ENCODE peak calls at places on chromosome 3, in five cellular contexts. O, S, K, G and U are unnamed samples.

GRCh38 chr3:53045107-53045783 is 628 bp downstream of the SFMBT1 start:
- DNase-seq in K (peak; percentile 72), S (no peak), O (peak; percentile 59), G (no peak), U (peak; percentile 67)

GRCh38 chr3:50254577-50255250 is 14.2 kb upstream of the SEMA3B start:
- DNase-seq in S (no peak), G (no peak), O (no peak), K (no peak), U (no peak)

GRCh38 chr3:119559441-119559963 is at the start of gene CD80:
- DNase-seq in O (peak; percentile 62), G (peak; percentile 82), K (no peak), S (peak; percentile 45), U (peak; percentile 27)

GRCh38 chr3:173552526-173552925 is 155.0 kb downstream of the NLGN1 start:
- DNase-seq in K (no peak), O (no peak), S (no peak), G (no peak), U (no peak)

GRCh38 chr3:128455786-128456748 is 10.6 kb downstream of the DNAJB8 start:
- DNase-seq in G (no peak), O (no peak), K (no peak), S (no peak), U (no peak)

GRCh38 chr3:172839679-172840078 is 89.2 kb downstream of the ECT2 start:
- DNase-seq in G (no peak), S (no peak), O (no peak), K (no peak), U (no peak)

GRCh38 chr3:188788621-188789081 is 383.1 kb upstream of the TPRG1 start:
- DNase-seq in O (no peak), K (no peak), G (no peak), S (no peak), U (no peak)

GRCh38 chr3:48016336-48016973 is at the start of gene MAP4:
- DNase-seq in S (no peak), G (no peak), K (no peak), O (peak; percentile 13), U (no peak)

GRCh38 chr3:113968986-113969385 is 21.2 kb downstream of the ZDHHC23 start:
- DNase-seq in O (no peak), G (no peak), S (peak; percentile 4), K (no peak), U (no peak)

GRCh38 chr3:115713247-115713646 is 89.9 kb downstream of the GAP43 start:
- DNase-seq in K (no peak), G (no peak), S (no peak), O (no peak), U (no peak)

GRCh38 chr3:42690766-42691680 is 5.7 kb downstream of the KLHL40 start:
- DNase-seq in K (peak; percentile 11), G (no peak), S (no peak), O (no peak), U (no peak)

GRCh38 chr3:134057006-134057832 is 27.5 kb upstream of the SLCO2A1 start:
- DNase-seq in S (no peak), K (no peak), O (no peak), G (no peak), U (no peak)

GRCh38 chr3:195566797-195567196 is 16.9 kb downstream of the APOD start:
- DNase-seq in G (no peak), K (no peak), S (no peak), O (no peak), U (no peak)

GRCh38 chr3:124768812-124769211 is 38.6 kb downstream of the UMPS start:
- DNase-seq in K (peak; percentile 56), S (peak; percentile 42), G (no peak), O (no peak), U (peak; percentile 36)

GRCh38 chr3:51637941-51638471 is 33.0 kb upstream of the TEX264 start:
- DNase-seq in S (peak; percentile 74), O (peak; percentile 67), K (peak; percentile 50), G (no peak), U (peak; percentile 23)

GRCh38 chr3:34842706-34843478 is 796.4 kb upstream of the ARPP21 start:
- DNase-seq in S (no peak), O (no peak), K (no peak), G (no peak), U (no peak)

GRCh38 chr3:157067114-157067513 is 92.8 kb downstream of the CCNL1 start:
- DNase-seq in G (no peak), O (no peak), S (no peak), K (no peak), U (no peak)

GRCh38 chr3:97388774-97389173 is 375.8 kb upstream of the ARL6 start:
- DNase-seq in K (no peak), S (no peak), G (no peak), O (no peak), U (no peak)

GRCh38 chr3:155424041-155424605 is 130.6 kb upstream of the STRIT1 start:
- DNase-seq in O (no peak), S (no peak), G (no peak), K (no peak), U (no peak)

GRCh38 chr3:79685108-79685507 is 82.7 kb downstream of the ROBO1 start:
- DNase-seq in G (no peak), K (no peak), S (peak; percentile 1), O (no peak), U (no peak)

GRCh38 chr3:139988472-139988871 is 53.5 kb downstream of the CLSTN2 start:
- DNase-seq in K (no peak), G (no peak), O (peak; percentile 11), S (no peak), U (no peak)

GRCh38 chr3:69143605-69144004 is 21.2 kb upstream of the LMOD3 start:
- DNase-seq in O (no peak), S (no peak), G (no peak), K (no peak), U (no peak)

GRCh38 chr3:141237701-141238521 is 6.3 kb downstream of the PXYLP1 start:
- DNase-seq in S (no peak), O (no peak), K (no peak), G (no peak), U (no peak)

GRCh38 chr3:195886181-195887141 is 21.9 kb downstream of the TNK2 start:
- DNase-seq in G (no peak), K (no peak), S (no peak), O (no peak), U (no peak)

GRCh38 chr3:14602804-14603644 is 48.5 kb upstream of the CCDC174 start:
- DNase-seq in G (no peak), K (no peak), O (no peak), S (no peak), U (no peak)

GRCh38 chr3:197352382-197352781 is 54.0 kb upstream of the DLG1 start:
- DNase-seq in K (no peak), O (no peak), G (no peak), S (no peak), U (no peak)

GRCh38 chr3:124386006-124386405 is 344.2 kb upstream of the UMPS start:
- DNase-seq in O (no peak), G (no peak), S (no peak), K (no peak), U (no peak)

GRCh38 chr3:55857635-55858034 is 370.5 kb upstream of the WNT5A start:
- DNase-seq in S (no peak), O (no peak), K (no peak), G (no peak), U (no peak)

GRCh38 chr3:13020159-13020558 is 53.1 kb downstream of the IQSEC1 start:
- DNase-seq in K (no peak), S (no peak), O (no peak), G (no peak), U (no peak)

GRCh38 chr3:110126065-110126464 is 788.7 kb upstream of the DPPA4 start:
- DNase-seq in K (no peak), S (no peak), G (no peak), O (no peak), U (no peak)

DNA sequence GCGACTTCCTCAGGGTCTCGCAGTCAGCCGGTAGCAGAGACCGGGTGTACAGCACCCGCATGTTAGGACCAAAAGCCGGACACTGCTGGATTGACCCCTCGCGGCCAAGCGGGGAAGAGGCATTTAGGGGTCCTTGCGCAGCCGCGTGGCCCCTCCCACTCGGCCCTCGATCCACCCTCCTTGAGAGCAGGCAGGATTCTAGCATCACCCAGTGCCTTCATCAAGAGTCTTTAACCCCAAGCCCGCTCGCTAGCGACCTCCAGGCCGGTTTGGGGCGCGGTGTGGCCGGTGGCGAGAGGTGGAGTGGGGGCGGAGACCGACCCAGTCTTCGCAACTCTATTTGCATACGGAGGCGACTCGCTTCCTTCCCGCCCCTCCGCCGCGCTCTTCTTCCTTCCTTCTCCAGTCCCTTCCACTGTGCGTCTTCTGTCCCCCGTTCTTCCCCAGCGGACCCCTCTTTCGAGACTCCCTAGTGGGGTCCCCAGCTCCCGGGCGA is at the start of gene ST6GAL1:
- DNase-seq in S (peak; percentile 43), O (peak; percentile 88), G (peak; percentile 27), K (peak; percentile 65), U (peak; percentile 70)
- TF ChIP-seq POLR2AphosphoS5 in S (peak; percentile 28), O (peak; percentile 86), G (peak; percentile 62), K (no peak), U (no peak)

GRCh38 chr3:149790698-149791097 is 1.7 kb downstream of the ANKUB1 start:
- DNase-seq in O (no peak), K (no peak), S (peak; percentile 24), G (no peak), U (no peak)

GRCh38 chr3:149792485-149793270 is at the start of gene ANKUB1:
- DNase-seq in O (no peak), S (no peak), K (no peak), G (no peak), U (no peak)

GRCh38 chr3:149790265-149790664 is 2.1 kb downstream of the ANKUB1 start:
- DNase-seq in S (no peak), O (no peak), K (no peak), G (no peak), U (no peak)
- TF ChIP-seq TAF1 in S (no peak), O (no peak), K (no peak), G (no peak), U (no peak)

DNA sequence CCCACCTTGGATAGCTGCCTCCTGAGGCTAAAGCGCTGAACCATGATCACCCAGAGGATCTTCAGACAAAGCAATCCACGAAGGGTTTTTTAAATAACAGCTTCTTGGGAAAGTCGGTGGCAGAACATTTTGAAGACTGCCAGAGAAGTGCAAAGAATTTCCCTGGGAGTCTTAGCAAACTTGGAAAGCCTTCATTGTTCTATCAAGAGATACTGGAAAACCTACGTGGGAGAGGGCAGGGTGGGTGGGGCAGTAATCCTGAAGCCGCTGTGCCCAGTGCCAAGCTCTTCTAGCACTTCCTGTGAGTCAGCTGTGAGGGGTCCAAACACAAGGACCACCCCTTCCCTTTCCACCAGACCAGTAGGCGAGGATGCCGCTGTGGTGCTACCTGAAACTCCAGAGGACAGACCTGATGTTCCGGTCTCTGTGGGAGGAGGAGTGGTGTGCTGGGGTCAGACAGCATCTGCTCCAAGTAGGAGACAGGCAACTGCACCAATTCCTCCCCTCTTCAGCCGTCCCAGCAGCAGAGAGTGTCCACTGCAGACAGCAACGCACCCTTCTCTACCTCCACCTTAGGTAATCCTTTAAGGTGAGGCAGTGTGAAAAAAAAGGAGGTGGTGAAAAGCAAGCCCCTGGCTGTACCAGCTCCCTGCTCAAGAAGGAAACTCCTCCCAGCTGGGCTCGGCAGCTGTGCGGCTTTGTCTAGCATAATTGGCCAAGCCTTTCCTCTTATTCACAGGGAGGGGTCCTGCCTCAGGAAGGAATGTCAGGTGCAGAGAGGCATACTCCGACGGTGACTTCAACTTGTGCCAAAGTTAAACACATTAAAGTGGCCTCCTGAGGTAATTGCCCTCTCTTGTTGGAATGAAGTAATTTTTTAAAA is 99.0 kb downstream of the TMCC1 start:
- DNase-seq in G (no peak), S (peak; percentile 22), K (no peak), O (peak; percentile 63), U (peak; percentile 17)
- TF ChIP-seq POLR2AphosphoS5 in G (no peak), S (no peak), K (no peak), O (no peak), U (no peak)

GRCh38 chr3:10204921-10205320 is 40.2 kb downstream of the IRAK2 start:
- DNase-seq in K (no peak), S (no peak), G (no peak), O (no peak), U (no peak)
- TF ChIP-seq TAF1 in K (no peak), S (no peak), G (no peak), O (no peak), U (no peak)